ENCODE peak calls at places on chromosomes 4 and X, in nine cellular contexts. C, E, U, N, H, M, J, O and Y are unnamed samples.

GRCh38 chrX:38175140-38175539 is 45.5 kb downstream of the SRPX start:
- DNase-seq in O (no peak), H (no peak), M (peak), C (no peak), U (no peak), J (no peak), N (peak), E (peak), Y (peak)

GRCh38 chr4:88880501-88881226 is 176.3 kb downstream of the FAM13A start:
- DNase-seq in C (no peak), N (no peak), M (no peak), U (peak), J (no peak), O (no peak), H (no peak), E (no peak), Y (no peak)

GRCh38 chrX:150581093-150581775 is 12.8 kb downstream of the MTM1 start:
- DNase-seq in J (no peak), M (no peak), H (no peak), U (peak), E (no peak), C (no peak), O (no peak), N (no peak), Y (no peak)

GRCh38 chrX:96791559-96791958 is 92.1 kb upstream of the RPA4 start:
- DNase-seq in O (no peak), U (no peak), E (no peak), J (no peak), H (no peak), M (no peak), N (peak), C (no peak), Y (no peak)

GRCh38 chr4:123452585-123452984 is 56.0 kb downstream of the SPRY1 start:
- DNase-seq in H (no peak), N (no peak), C (no peak), M (peak), U (peak), E (peak), O (peak), J (no peak), Y (no peak)

GRCh38 chr4:55169352-55169959 is 44.1 kb upstream of the KDR start:
- DNase-seq in U (no peak), C (no peak), E (no peak), O (no peak), J (no peak), N (no peak), M (no peak), H (no peak), Y (no peak)

GRCh38 chr4:112082954-112083586 is 62.2 kb upstream of the FAM241A start:
- DNase-seq in O (no peak), M (peak), H (no peak), E (no peak), C (no peak), U (peak), J (no peak), N (no peak), Y (no peak)

GRCh38 chrX:19698125-19698524 is 182.8 kb upstream of the MAP3K15 start:
- DNase-seq in E (no peak), O (no peak), J (no peak), M (no peak), H (no peak), C (no peak), N (no peak), U (peak), Y (no peak)

GRCh38 chr4:46442963-46443362 is 53.0 kb upstream of the GABRA2 start:
- DNase-seq in N (no peak), O (no peak), J (no peak), C (no peak), M (no peak), E (no peak), H (no peak), U (no peak), Y (no peak)

GRCh38 chr4:73608677-73609594 is 11.3 kb downstream of the RASSF6 start:
- DNase-seq in E (no peak), C (no peak), U (peak), H (no peak), J (no peak), N (no peak), M (no peak), O (no peak), Y (no peak)

GRCh38 chr4:142656178-142656577 is 189.9 kb downstream of the INPP4B start:
- DNase-seq in J (no peak), M (no peak), C (no peak), U (peak), H (no peak), N (no peak), O (no peak), E (peak), Y (peak)

GRCh38 chr4:24121395-24122175 is 231.7 kb upstream of the PPARGC1A start:
- DNase-seq in C (no peak), J (no peak), M (no peak), N (no peak), E (no peak), O (no peak), H (no peak), U (no peak), Y (no peak)

GRCh38 chrX:19565605-19566004 is 50.3 kb upstream of the MAP3K15 start:
- DNase-seq in U (no peak), E (no peak), O (no peak), C (no peak), N (no peak), M (no peak), H (no peak), J (no peak), Y (no peak)

GRCh38 chr4:145819246-145820181 is 119.1 kb downstream of the ZNF827 start:
- DNase-seq in C (no peak), J (no peak), O (peak), H (no peak), N (peak), E (no peak), U (no peak), M (no peak), Y (no peak)

GRCh38 chrX:39011454-39012204 is 210.4 kb downstream of the MID1IP1 start:
- DNase-seq in J (no peak), H (no peak), O (no peak), C (no peak), U (peak), N (no peak), E (no peak), M (no peak), Y (no peak)

GRCh38 chr4:85543832-85544231 is 68.9 kb downstream of the ARHGAP24 start:
- DNase-seq in C (no peak), J (no peak), O (no peak), N (no peak), M (no peak), E (no peak), U (no peak), H (no peak), Y (no peak)

GRCh38 chr4:71564775-71565174 is 219.1 kb downstream of the GC start:
- DNase-seq in H (no peak), J (no peak), C (no peak), N (no peak), U (no peak), E (no peak), M (no peak), O (no peak), Y (no peak)

GRCh38 chr4:56410247-56410646 is 23.0 kb upstream of the AASDH start:
- DNase-seq in C (no peak), N (peak), E (no peak), H (no peak), M (peak), J (no peak), O (peak), U (peak), Y (no peak)

GRCh38 chr4:129604632-129605031 is 508.7 kb downstream of the C4orf33 start:
- DNase-seq in M (no peak), E (no peak), U (no peak), O (no peak), H (no peak), C (no peak), N (no peak), J (no peak), Y (no peak)